ENCODE peak calls at places on chromosome 22, in four cellular contexts. K is activated CD8-positive, alpha-beta memory T cell treated with anti-CD3 and anti-CD28 coated beads, Interleukin-2, amount 50 U/mL, for 4 hours; Z is MCF 10A; M is substantia nigra. A is an unnamed sample.

GRCh38 chr22:33853200-33854097 is 66.8 kb downstream of the LARGE1 start:
- DNase-seq in Z (peak; percentile 56), K (no peak), M (no peak), A (peak; percentile 38)

GRCh38 chr22:33192156-33192555 is 134.0 kb upstream of the SYN3 start:
- DNase-seq in Z (no peak), K (no peak), M (no peak), A (no peak)

GRCh38 chr22:46042786-46043185 is 65.8 kb upstream of the WNT7B start:
- DNase-seq in M (no peak), Z (no peak), K (no peak), A (no peak)

GRCh38 chr22:38733329-38734202 is 22.2 kb downstream of the SUN2 start:
- DNase-seq in M (peak; percentile 49), K (peak; percentile 64), Z (peak; percentile 51), A (peak; percentile 70)

GRCh38 chr22:41308544-41308947 is 7.2 kb downstream of the ZC3H7B start:
- DNase-seq in Z (no peak), K (no peak), M (no peak), A (no peak)

GRCh38 chr22:36368359-36368983 is 19.3 kb downstream of the MYH9 start:
- DNase-seq in M (no peak), Z (peak; percentile 41), K (no peak), A (peak; percentile 94)

GRCh38 chr22:45805413-45805812 is 133.8 kb downstream of the ATXN10 start:
- DNase-seq in Z (peak; percentile 56), K (no peak), M (no peak), A (no peak)

GRCh38 chr22:29811377-29811776 is 26.7 kb downstream of the ASCC2 start:
- DNase-seq in M (no peak), K (no peak), Z (no peak), A (no peak)

GRCh38 chr22:23036684-23037428 is 33.5 kb upstream of the GNAZ start:
- DNase-seq in K (no peak), Z (no peak), M (no peak), A (no peak)

GRCh38 chr22:46761539-46762237 is 762 bp upstream of the TBC1D22A start:
- DNase-seq in Z (no peak), M (no peak), K (no peak), A (peak; percentile 64)

GRCh38 chr22:47504962-47505361 is 742.5 kb downstream of the TBC1D22A start:
- DNase-seq in K (no peak), M (no peak), Z (no peak), A (no peak)

GRCh38 chr22:30210235-30210831 is 36.2 kb downstream of the LIF start:
- DNase-seq in K (no peak), M (peak; percentile 21), Z (peak; percentile 85), A (peak; percentile 29)

GRCh38 chr22:44576311-44577260 is 78.6 kb upstream of the RTL6 start:
- DNase-seq in M (no peak), K (no peak), Z (no peak), A (no peak)

GRCh38 chr22:26362471-26362870 is 66.6 kb upstream of the ASPHD2 start:
- DNase-seq in K (no peak), M (no peak), Z (no peak), A (no peak)

GRCh38 chr22:17086301-17086700 is 1.5 kb downstream of the IL17RA start:
- DNase-seq in K (no peak), Z (no peak), M (no peak), A (no peak)

A was measured in neural progenitor cell.